ENCODE peak calls at places on chromosomes 4 and X, in nine cellular contexts. F is head of caudate nucleus; A is heart right ventricle; D is neural progenitor cell; R is cardiac muscle cell; V is stimulated activated CD4-positive, alpha-beta T cell treated with anti-CD3 and anti-CD28 coated beads, Interleukin-15, amount 100 ng/mL, for 1 hour; Z is iris pigment epithelial cell; X is kidney epithelial cell; E is A549. P is an unnamed sample.

GRCh38 chrX:49041683-49042529 is 1.3 kb downstream of the TFE3 start:
- DNase-seq in F (no peak), A (no peak), D (no peak), R (peak), V (no peak), Z (peak), X (no peak), E (peak), P (peak)

GRCh38 chr4:80263541-80264351 is 2.7 kb upstream of the FGF5 start:
- DNase-seq in F (no peak), A (no peak), D (peak), R (peak), V (no peak), Z (no peak), X (no peak), E (no peak), P (no peak)

GRCh38 chr4:108359936-108360681 is 191.4 kb upstream of the LEF1 start:
- DNase-seq in F (no peak), A (no peak), D (no peak), R (no peak), V (no peak), Z (no peak), X (no peak), E (no peak), P (no peak)

GRCh38 chrX:40329616-40330015 is 231.9 kb upstream of the BCOR start:
- DNase-seq in F (no peak), A (no peak), D (no peak), R (no peak), V (no peak), Z (no peak), X (no peak), E (no peak), P (no peak)

GRCh38 chr4:907691-908437 is 24.3 kb downstream of the GAK start:
- DNase-seq in F (no peak), A (no peak), D (no peak), R (peak), V (no peak), Z (peak), X (no peak), E (no peak), P (peak)

GRCh38 chr4:80608285-80608980 is 272.9 kb downstream of the CFAP299 start:
- DNase-seq in F (no peak), A (no peak), D (no peak), R (no peak), V (no peak), Z (no peak), X (no peak), E (no peak), P (peak)

GRCh38 chrX:23435108-23435507 is 100.5 kb downstream of the PTCHD1 start:
- DNase-seq in F (no peak), A (no peak), D (no peak), R (peak), V (no peak), Z (no peak), X (no peak), E (no peak), P (no peak)

GRCh38 chrX:3393168-3393567 is 46.7 kb upstream of the MXRA5 start:
- DNase-seq in F (no peak), A (no peak), D (no peak), R (peak), V (no peak), Z (no peak), X (no peak), E (no peak), P (no peak)

GRCh38 chr4:37549003-37549402 is 137.2 kb downstream of the RELL1 start:
- DNase-seq in F (no peak), A (no peak), D (no peak), R (peak), V (no peak), Z (peak), X (peak), E (no peak), P (peak)

GRCh38 chr4:126405369-126405982 is 1090.7 kb downstream of the FAT4 start:
- DNase-seq in F (no peak), A (no peak), D (peak), R (peak), V (no peak), Z (peak), X (no peak), E (no peak), P (peak)

GRCh38 chrX:2581296-2581695 is 80.5 kb upstream of the DHRSX start:
- DNase-seq in F (no peak), A (no peak), D (no peak), R (no peak), V (no peak), Z (no peak), X (no peak), E (no peak), P (no peak)

GRCh38 chr4:55921093-55921492 is 27.7 kb upstream of the CEP135 start:
- DNase-seq in F (no peak), A (no peak), D (no peak), R (no peak), V (no peak), Z (no peak), X (no peak), E (no peak), P (no peak)

GRCh38 chr4:2931765-2932560 is 31.2 kb downstream of the NOP14 start:
- DNase-seq in F (peak), A (peak), D (no peak), R (no peak), V (no peak), Z (no peak), X (no peak), E (no peak), P (no peak)

GRCh38 chr4:35063171-35063570 is 1181.1 kb downstream of the ARAP2 start:
- DNase-seq in F (no peak), A (no peak), D (no peak), R (no peak), V (no peak), Z (no peak), X (no peak), E (no peak), P (no peak)

GRCh38 chr4:30904593-30904992 is 184.4 kb downstream of the PCDH7 start:
- DNase-seq in F (no peak), A (no peak), D (no peak), R (no peak), V (no peak), Z (no peak), X (no peak), E (no peak), P (no peak)

GRCh38 chrX:155061770-155062169 is 9.2 kb downstream of the CMC4 start:
- DNase-seq in F (no peak), A (no peak), D (no peak), R (no peak), V (no peak), Z (no peak), X (no peak), E (no peak), P (no peak)

GRCh38 chr4:141702472-141703182 is 66.2 kb downstream of the IL15 start:
- DNase-seq in F (no peak), A (peak), D (no peak), R (peak), V (no peak), Z (peak), X (no peak), E (no peak), P (no peak)

GRCh38 chrX:103157511-103158316 is 57.2 kb upstream of the BEX4 start:
- DNase-seq in F (peak), A (no peak), D (peak), R (peak), V (no peak), Z (peak), X (no peak), E (peak), P (peak)

GRCh38 chr4:41143721-41144379 is 70.5 kb downstream of the APBB2 start:
- DNase-seq in F (no peak), A (no peak), D (no peak), R (peak), V (no peak), Z (no peak), X (no peak), E (no peak), P (peak)

GRCh38 chr4:71595576-71596108 is 188.2 kb downstream of the GC start:
- DNase-seq in F (no peak), A (no peak), D (no peak), R (peak), V (no peak), Z (no peak), X (no peak), E (no peak), P (peak)